ENCODE peak calls at places on chromosomes 4 and X, in five cellular contexts. R is A549, O is IMR-90, P is neural progenitor cell, Z is mesendoderm. X is an unnamed sample.

GRCh38 chr4:184896868-184897715 is 71.3 kb upstream of the ACSL1 start:
- DNase-seq in R (no peak), O (no peak), P (no peak), Z (no peak), X (no peak)

GRCh38 chrX:154028502-154029184 is 8.9 kb upstream of the IRAK1 start:
- DNase-seq in R (no peak), O (no peak), P (no peak), Z (no peak), X (no peak)

GRCh38 chr4:78910612-78911011 is 28.6 kb downstream of the PAQR3 start:
- DNase-seq in R (no peak), O (no peak), P (no peak), Z (no peak), X (no peak)

GRCh38 chr4:14368391-14368790 is 633.9 kb upstream of the CPEB2 start:
- DNase-seq in R (no peak), O (no peak), P (no peak), Z (no peak), X (no peak)

GRCh38 chr4:89071311-89071710 is 14.3 kb upstream of the FAM13A start:
- DNase-seq in R (no peak), O (no peak), P (no peak), Z (no peak), X (no peak)

GRCh38 chr4:151418385-151418784 is 9.4 kb downstream of the FHIP1A start:
- DNase-seq in R (no peak), O (peak; percentile 84), P (no peak), Z (peak; percentile 57), X (peak; percentile 17)

GRCh38 chr4:115851918-115852766 is 738.7 kb upstream of the NDST4 start:
- DNase-seq in R (no peak), O (no peak), P (peak; percentile 84), Z (peak; percentile 87), X (no peak)

GRCh38 chr4:81471361-81472248 is at the start of gene RASGEF1B:
- DNase-seq in R (peak; percentile 16), O (peak; percentile 62), P (peak; percentile 81), Z (peak; percentile 84), X (peak; percentile 82)

DNA sequence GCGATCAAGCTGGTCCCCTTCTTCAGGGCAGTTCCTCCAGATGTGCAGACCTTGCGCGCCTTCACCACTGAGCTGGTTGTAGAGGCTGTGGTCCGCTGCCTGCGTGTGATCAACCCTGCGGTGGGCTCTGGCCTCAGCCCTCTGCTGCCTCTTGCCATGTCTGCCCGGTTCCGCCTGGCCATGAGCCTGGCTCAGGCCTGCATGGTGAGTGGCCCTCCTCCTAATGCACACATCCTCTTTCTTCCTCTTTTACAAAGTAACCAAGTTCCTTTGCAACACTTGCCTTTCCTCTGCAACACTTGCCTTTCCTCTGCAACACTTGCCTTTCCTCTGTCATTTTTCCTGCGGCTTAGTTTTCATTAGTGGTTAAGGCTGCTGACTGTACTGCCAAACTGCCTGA is 1.8 kb downstream of the CCDC22 start:
- DNase-seq in R (no peak), O (no peak), P (no peak), Z (no peak), X (no peak)
- H3K4me2 ChIP-seq in R (no peak overlapping the region), O (no peak overlapping the region), P (no peak overlapping the region), Z (no peak overlapping the region), X (no peak overlapping the region)

GRCh38 chr4:25032126-25032525 is 1.4 kb upstream of the LGI2 start:
- DNase-seq in R (peak; percentile 16), O (peak; percentile 5), P (no peak), Z (no peak), X (no peak)

GRCh38 chr4:25031077-25031606 is 396 bp upstream of the LGI2 start:
- DNase-seq in R (peak; percentile 8), O (no peak), P (peak; percentile 50), Z (peak; percentile 43), X (no peak)

GRCh38 chr4:25029479-25030282 is 1.1 kb downstream of the LGI2 start:
- DNase-seq in R (no peak), O (no peak), P (no peak), Z (no peak), X (no peak)

DNA sequence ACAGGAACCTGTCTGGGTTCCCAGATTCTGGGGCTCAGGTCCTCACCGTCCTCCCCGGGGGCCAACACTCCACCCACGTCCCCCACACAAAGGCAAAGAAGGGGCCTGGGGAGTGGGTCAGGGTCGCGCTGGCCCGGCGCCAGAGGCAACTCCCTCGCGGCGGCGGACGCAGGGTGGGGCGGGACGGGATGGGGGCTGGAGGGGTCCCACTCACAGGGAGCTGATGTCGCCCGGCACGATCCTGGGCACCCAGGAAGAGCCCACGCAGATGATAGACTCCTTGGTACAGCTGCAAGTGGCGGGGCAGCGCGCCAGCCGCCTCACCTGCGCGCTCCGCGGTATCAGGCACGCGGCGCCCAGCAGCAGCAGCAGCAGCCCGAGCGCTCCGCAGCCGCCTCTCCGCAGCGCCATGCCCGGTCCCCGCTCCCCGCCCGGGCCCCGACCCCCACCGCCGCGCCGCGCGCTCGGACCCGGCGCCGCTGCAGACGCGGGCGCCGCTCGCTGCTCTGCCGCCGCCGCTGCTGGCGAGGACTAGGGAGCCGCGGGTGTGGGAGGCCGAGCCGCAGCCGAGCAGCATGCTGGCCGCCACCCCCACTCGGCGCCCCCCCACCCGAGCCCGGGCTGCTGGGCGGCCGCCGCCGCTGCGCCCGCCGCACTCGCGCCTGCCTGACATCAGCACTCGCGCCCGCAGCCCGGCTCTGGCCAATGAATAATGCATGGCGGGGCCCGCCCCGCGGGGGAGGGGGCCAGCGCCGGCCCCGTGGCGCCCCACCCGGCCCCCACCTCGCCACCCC is at the start of gene LGI2:
- DNase-seq in R (no peak), O (no peak), P (peak; percentile 76), Z (no peak), X (no peak)
- H3K4me3 ChIP-seq in R (peak within 1 kb of the TSS; percentile 61), O (peak within 1 kb of the TSS; percentile 31), P (peak within 1 kb of the TSS; percentile 64), Z (peak within 1 kb of the TSS; percentile 27), X (no peak within 1 kb of the TSS)

GRCh38 chr4:172095161-172095560 is 282.0 kb downstream of the GALNTL6 start:
- DNase-seq in R (no peak), O (no peak), P (peak; percentile 8), Z (no peak), X (no peak)

GRCh38 chr4:172099376-172099775 is 286.2 kb downstream of the GALNTL6 start:
- DNase-seq in R (no peak), O (no peak), P (no peak), Z (no peak), X (no peak)

GRCh38 chr4:172096771-172097170 is 283.6 kb downstream of the GALNTL6 start:
- DNase-seq in R (no peak), O (peak; percentile 16), P (no peak), Z (no peak), X (no peak)
- H3K4me2 ChIP-seq in R (no peak overlapping the region), O (no peak overlapping the region), P (no peak overlapping the region), Z (no peak overlapping the region), X (no peak overlapping the region)

DNA sequence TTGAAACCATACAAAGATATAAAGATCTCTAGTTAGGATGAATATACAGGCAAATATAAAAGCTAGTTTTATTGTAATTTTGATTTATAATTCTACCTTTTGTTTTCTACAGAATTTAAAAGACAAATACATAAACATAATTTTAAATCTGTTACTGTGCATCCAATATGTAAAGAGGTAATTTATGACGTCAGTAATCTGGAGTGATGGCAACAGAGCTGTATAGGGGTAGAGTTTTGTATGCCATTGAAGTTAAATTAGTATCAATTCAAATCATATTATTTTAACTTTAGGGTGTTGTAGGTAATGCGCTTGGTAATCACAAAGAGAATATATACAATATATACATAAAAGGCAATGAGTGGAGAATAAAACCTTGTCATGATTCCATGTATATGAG is 183.7 kb upstream of the ARHGAP24 start:
- DNase-seq in R (no peak), O (no peak), P (no peak), Z (no peak), X (no peak)
- H3K4me3 ChIP-seq in R (no peak overlapping the region), O (no peak overlapping the region), P (no peak overlapping the region), Z (no peak overlapping the region), X (no peak overlapping the region)

DNA sequence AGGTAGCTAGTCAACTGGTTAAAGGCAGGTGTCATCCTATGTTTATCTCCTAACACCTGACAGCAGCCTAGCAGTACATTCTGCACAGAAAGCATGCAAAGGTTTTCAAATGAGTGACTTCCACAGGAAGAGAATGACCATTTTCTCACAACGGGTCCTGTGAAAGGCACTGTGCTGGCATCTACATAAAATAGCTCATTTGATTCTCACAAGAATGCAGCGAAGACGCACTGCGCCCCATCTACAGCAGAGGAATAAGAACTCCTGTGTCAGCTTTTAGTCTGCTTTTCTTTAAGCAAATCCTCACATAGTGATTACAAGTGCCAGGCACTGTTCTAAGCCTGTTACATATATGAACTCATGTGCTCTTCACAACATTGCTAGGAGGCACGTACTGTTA is 62.5 kb downstream of the AFAP1 start:
- DNase-seq in R (no peak), O (no peak), P (no peak), Z (no peak), X (no peak)
- H3K4me2 ChIP-seq in R (peak overlapping the region; percentile 86), O (peak overlapping the region; percentile 81), P (no peak overlapping the region), Z (no peak overlapping the region), X (no peak overlapping the region)

X was measured in PC-9.